ENCODE peak calls at places on chromosomes 13 and 19, in ten cellular contexts. O is heart right ventricle; H is activated CD4-positive, alpha-beta T cell treated with anti-CD3 and anti-CD28 coated beads, Interleukin-2, amount 50 U/mL, for 24 hours; B is stromal cell of bone marrow; Z is Daoy; G is AG10803; D is aorta; L is fibroblast of mammary gland; K is RPMI7951; A is RKO. E is an unnamed sample.

GRCh38 chr19:42508892-42509444 is 19.3 kb downstream of the CEACAM1 start:
- DNase-seq in G (no peak), B (no peak), L (no peak), Z (no peak), A (no peak), O (no peak), H (no peak), D (no peak), K (no peak), E (no peak)

GRCh38 chr13:80712026-80712425 is 371.1 kb upstream of the SPRY2 start:
- DNase-seq in G (no peak), L (peak; percentile 61), D (no peak), H (no peak), Z (no peak), A (peak; percentile 2), O (no peak), B (no peak), K (no peak), E (no peak)

GRCh38 chr19:39406656-39407393 is at the start of gene ZFP36:
- DNase-seq in G (peak; percentile 84), K (peak; percentile 84), H (peak; percentile 82), D (peak; percentile 93), L (peak; percentile 81), O (peak; percentile 74), Z (peak; percentile 87), A (peak; percentile 82), B (peak; percentile 80), E (peak; percentile 92)

GRCh38 chr13:80235131-80235530 is 105.8 kb downstream of the SPRY2 start:
- DNase-seq in K (peak; percentile 31), D (no peak), Z (no peak), G (no peak), B (no peak), L (no peak), A (no peak), O (no peak), H (no peak), E (no peak)

GRCh38 chr13:40522234-40522633 is 144.2 kb downstream of the FOXO1 start:
- DNase-seq in A (no peak), D (no peak), G (no peak), Z (no peak), L (no peak), K (no peak), B (no peak), H (peak; percentile 11), O (no peak), E (no peak)

GRCh38 chr13:73765651-73766384 is 368.4 kb downstream of the KLF12 start:
- DNase-seq in L (peak; percentile 36), H (peak; percentile 54), B (no peak), K (no peak), O (peak; percentile 93), A (no peak), D (peak; percentile 86), G (peak; percentile 23), Z (peak; percentile 59), E (peak; percentile 71)

GRCh38 chr19:38736413-38737280 is 7.6 kb downstream of the CAPN12 start:
- DNase-seq in A (no peak), K (peak; percentile 34), G (peak; percentile 19), L (peak; percentile 12), D (no peak), B (no peak), O (peak; percentile 23), Z (peak; percentile 57), H (peak; percentile 35), E (peak; percentile 84)

GRCh38 chr19:5046339-5047039 is 77.6 kb downstream of the KDM4B start:
- DNase-seq in B (peak; percentile 18), L (no peak), H (no peak), Z (peak; percentile 46), D (no peak), O (no peak), K (peak; percentile 34), A (no peak), G (peak; percentile 76), E (peak; percentile 74)

GRCh38 chr13:26019241-26019640 is 32.6 kb downstream of the SHISA2 start:
- DNase-seq in D (no peak), A (no peak), K (no peak), Z (peak; percentile 12), G (no peak), L (no peak), H (no peak), B (no peak), O (no peak), E (no peak)

GRCh38 chr19:15702590-15702930 is 25.3 kb upstream of the OR10H2 start:
- DNase-seq in Z (peak; percentile 43), O (peak; percentile 83), G (peak; percentile 57), A (peak; percentile 58), B (no peak), D (peak; percentile 88), L (peak; percentile 38), H (peak; percentile 1), K (peak; percentile 76), E (peak; percentile 72)

E was measured in lower lobe of right lung.